ENCODE peak calls at places on chromosomes 16 and 17, in ten cellular contexts. D is CD8-positive, alpha-beta T cell; Y is lower lobe of right lung; O is mammary epithelial cell; T is right lobe of liver; Q is psoas muscle; L is esophagus muscularis mucosa; Z is colonic mucosa; R is PC-9; G is aorta. N is an unnamed sample.

GRCh38 chr16:84532299-84532724 is 27.9 kb upstream of the MEAK7 start:
- DNase-seq in D (no peak), Y (no peak), O (peak; percentile 88), T (no peak), Q (peak; percentile 79), L (no peak), Z (no peak), R (no peak), G (peak; percentile 85), N (peak; percentile 31)

GRCh38 chr16:81583893-81584705 is 139.5 kb downstream of the CMIP start:
- DNase-seq in D (no peak), Y (peak; percentile 73), O (peak; percentile 79), T (no peak), Q (no peak), L (no peak), Z (peak; percentile 75), R (peak; percentile 24), G (no peak), N (no peak)

GRCh38 chr17:10888858-10889257 is 51.0 kb upstream of the PIRT start:
- DNase-seq in D (no peak), Y (no peak), O (no peak), T (no peak), Q (no peak), L (no peak), Z (no peak), R (no peak), G (no peak), N (no peak)

GRCh38 chr17:75010683-75011406 is 1.6 kb upstream of the MRPL58 start:
- DNase-seq in D (no peak), Y (no peak), O (peak; percentile 79), T (peak; percentile 19), Q (peak; percentile 58), L (no peak), Z (peak; percentile 60), R (peak; percentile 63), G (no peak), N (no peak)

GRCh38 chr17:8326591-8327583 is 12.8 kb upstream of the ODF4 start:
- DNase-seq in D (no peak), Y (no peak), O (no peak), T (no peak), Q (peak; percentile 64), L (no peak), Z (no peak), R (no peak), G (peak; percentile 56), N (no peak)

GRCh38 chr17:10729334-10730193 is at the start of gene TMEM220:
- DNase-seq in D (no peak), Y (peak; percentile 87), O (peak; percentile 5), T (peak; percentile 90), Q (peak; percentile 90), L (peak; percentile 94), Z (peak; percentile 77), R (no peak), G (peak; percentile 88), N (peak; percentile 52)

GRCh38 chr16:24977673-24978065 is 37.5 kb downstream of the ARHGAP17 start:
- DNase-seq in D (no peak), Y (no peak), O (no peak), T (no peak), Q (no peak), L (no peak), Z (no peak), R (no peak), G (no peak), N (no peak)

GRCh38 chr17:56926704-56927103 is 12.9 kb upstream of the TRIM25 start:
- DNase-seq in D (no peak), Y (no peak), O (no peak), T (no peak), Q (no peak), L (no peak), Z (no peak), R (no peak), G (no peak), N (no peak)

GRCh38 chr17:353213-353837 is 718 bp upstream of the RPH3AL start:
- DNase-seq in D (no peak), Y (no peak), O (no peak), T (peak; percentile 42), Q (no peak), L (no peak), Z (no peak), R (no peak), G (no peak), N (no peak)

GRCh38 chr17:356671-357434 is 4.2 kb upstream of the RPH3AL start:
- DNase-seq in D (no peak), Y (no peak), O (no peak), T (peak; percentile 46), Q (peak; percentile 46), L (no peak), Z (no peak), R (no peak), G (no peak), N (no peak)

GRCh38 chr17:353838-354234 is 1.2 kb upstream of the RPH3AL start:
- DNase-seq in D (no peak), Y (no peak), O (no peak), T (peak; percentile 11), Q (no peak), L (no peak), Z (no peak), R (no peak), G (no peak), N (no peak)

GRCh38 chr17:352421-353212 is at the start of gene RPH3AL:
- DNase-seq in D (no peak), Y (peak; percentile 87), O (no peak), T (peak; percentile 81), Q (peak; percentile 78), L (no peak), Z (peak; percentile 86), R (no peak), G (no peak), N (no peak)

GRCh38 chr17:354651-355556 is 2.3 kb upstream of the RPH3AL start:
- DNase-seq in D (no peak), Y (no peak), O (no peak), T (peak; percentile 45), Q (no peak), L (no peak), Z (no peak), R (no peak), G (no peak), N (no peak)
- H3K27ac ChIP-seq in D (no peak overlapping the region), Y (peak overlapping the region; percentile 93), O (no peak overlapping the region), T (no peak overlapping the region), Q (no peak overlapping the region), L (no peak overlapping the region), Z (no peak overlapping the region), R (no peak overlapping the region), G (no peak overlapping the region), N (no peak overlapping the region)

GRCh38 chr16:35516551-35516950 is 2057.1 kb downstream of the TP53TG3F start:
- DNase-seq in D (no peak), Y (no peak), O (peak; percentile 8), T (no peak), Q (no peak), L (no peak), Z (no peak), R (no peak), G (no peak), N (no peak)

DNA sequence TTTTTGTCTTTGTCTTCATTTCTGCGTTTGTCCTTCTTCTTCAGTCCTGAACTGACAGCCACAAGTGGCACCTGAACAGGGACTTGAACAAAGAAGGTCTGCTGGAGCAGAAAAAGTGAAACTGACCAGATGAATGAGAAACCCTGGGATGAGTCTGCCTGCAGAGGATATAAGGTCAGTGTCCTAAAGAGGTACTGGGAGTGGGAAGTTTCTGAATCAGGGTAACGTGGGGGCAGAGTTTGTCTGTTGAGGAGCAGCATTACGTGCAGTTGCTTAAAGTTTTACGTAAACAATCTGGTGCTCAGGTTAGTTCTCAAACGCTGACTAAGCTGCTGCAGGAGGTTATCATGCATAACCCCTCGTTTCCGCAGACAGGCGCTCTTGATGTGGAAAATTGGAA is 2057.6 kb downstream of the TP53TG3F start:
- DNase-seq in D (no peak), Y (no peak), O (no peak), T (no peak), Q (no peak), L (no peak), Z (no peak), R (no peak), G (no peak), N (no peak)
- H3K27ac ChIP-seq in D (no peak overlapping the region), Y (no peak overlapping the region), O (no peak overlapping the region), T (no peak overlapping the region), Q (no peak overlapping the region), L (no peak overlapping the region), Z (no peak overlapping the region), R (no peak overlapping the region), G (no peak overlapping the region), N (no peak overlapping the region)

GRCh38 chr16:48538746-48539484 is 71.1 kb downstream of the N4BP1 start:
- DNase-seq in D (no peak), Y (peak; percentile 45), O (no peak), T (no peak), Q (no peak), L (no peak), Z (peak; percentile 3), R (no peak), G (no peak), N (no peak)

GRCh38 chr16:48537909-48538745 is 71.9 kb downstream of the N4BP1 start:
- DNase-seq in D (no peak), Y (peak; percentile 76), O (no peak), T (no peak), Q (peak; percentile 76), L (no peak), Z (no peak), R (no peak), G (peak; percentile 80), N (no peak)

GRCh38 chr16:48541108-48541786 is 68.7 kb downstream of the N4BP1 start:
- DNase-seq in D (no peak), Y (no peak), O (no peak), T (no peak), Q (no peak), L (no peak), Z (no peak), R (no peak), G (no peak), N (no peak)

GRCh38 chr16:48540222-48540900 is 69.6 kb downstream of the N4BP1 start:
- DNase-seq in D (no peak), Y (peak; percentile 39), O (no peak), T (no peak), Q (no peak), L (no peak), Z (no peak), R (no peak), G (no peak), N (no peak)

DNA sequence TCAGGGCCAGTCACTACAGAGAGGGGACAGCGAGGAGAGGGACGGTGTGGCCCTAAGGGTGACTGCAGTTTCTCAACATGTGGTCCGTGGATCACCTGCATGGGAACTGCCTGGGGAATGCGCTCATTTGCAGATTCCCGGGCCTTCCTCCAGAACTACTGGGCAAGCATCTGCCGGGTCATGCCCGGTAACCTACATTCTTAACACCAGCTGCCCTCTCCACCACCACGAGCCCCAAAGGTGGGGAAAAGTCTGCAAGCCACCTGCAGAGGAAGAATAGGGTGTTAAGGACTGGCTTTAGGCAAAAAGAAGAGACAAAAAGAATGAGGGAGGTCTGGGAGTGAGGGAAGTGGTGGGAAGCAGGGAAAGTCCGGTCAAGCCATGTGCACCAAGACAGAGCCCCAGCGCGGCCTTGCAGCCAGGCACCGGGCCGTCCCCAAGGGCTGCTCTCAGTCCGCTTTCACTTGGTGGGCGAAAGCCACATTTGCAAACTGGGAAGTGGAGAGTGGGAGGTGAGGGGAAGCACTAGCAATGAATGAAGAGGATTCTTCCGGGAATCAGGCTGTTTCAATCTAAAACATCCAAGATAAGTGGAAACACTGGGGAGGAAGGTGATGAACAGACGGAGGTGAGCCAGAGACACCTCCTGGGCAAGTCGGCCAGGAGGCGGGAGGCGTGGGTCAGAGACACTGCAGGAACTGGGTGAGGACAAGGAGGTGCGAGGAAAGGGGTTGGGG is 70.3 kb downstream of the N4BP1 start:
- DNase-seq in D (no peak), Y (no peak), O (no peak), T (no peak), Q (no peak), L (no peak), Z (no peak), R (no peak), G (no peak), N (no peak)
- H3K27ac ChIP-seq in D (no peak overlapping the region), Y (no peak overlapping the region), O (no peak overlapping the region), T (no peak overlapping the region), Q (peak overlapping the region; percentile 87), L (peak overlapping the region; percentile 79), Z (no peak overlapping the region), R (no peak overlapping the region), G (no peak overlapping the region), N (no peak overlapping the region)

GRCh38 chr16:89472711-89473075 is 17.7 kb downstream of the ANKRD11 start:
- DNase-seq in D (no peak), Y (no peak), O (no peak), T (no peak), Q (peak; percentile 15), L (no peak), Z (no peak), R (no peak), G (peak; percentile 11), N (no peak)

GRCh38 chr16:89475144-89475543 is 15.2 kb downstream of the ANKRD11 start:
- DNase-seq in D (no peak), Y (no peak), O (peak; percentile 40), T (no peak), Q (no peak), L (no peak), Z (no peak), R (no peak), G (no peak), N (no peak)

GRCh38 chr16:89476379-89476778 is 14.0 kb downstream of the ANKRD11 start:
- DNase-seq in D (no peak), Y (no peak), O (peak; percentile 99), T (no peak), Q (peak; percentile 16), L (no peak), Z (no peak), R (peak; percentile 87), G (no peak), N (no peak)

GRCh38 chr16:89473136-89473712 is 17.1 kb downstream of the ANKRD11 start:
- DNase-seq in D (no peak), Y (no peak), O (no peak), T (no peak), Q (no peak), L (no peak), Z (no peak), R (no peak), G (no peak), N (no peak)

GRCh38 chr16:89473791-89474414 is 16.5 kb downstream of the ANKRD11 start:
- DNase-seq in D (no peak), Y (no peak), O (peak; percentile 72), T (no peak), Q (peak; percentile 35), L (no peak), Z (no peak), R (peak; percentile 82), G (peak; percentile 42), N (no peak)
- H3K27ac ChIP-seq in D (no peak overlapping the region), Y (no peak overlapping the region), O (peak overlapping the region; percentile 93), T (no peak overlapping the region), Q (no peak overlapping the region), L (no peak overlapping the region), Z (no peak overlapping the region), R (peak overlapping the region; percentile 66), G (no peak overlapping the region), N (no peak overlapping the region)

N was measured in substantia nigra.